ENCODE peak calls at places on chromosomes 1 and 21, in four cellular contexts. One of them, this sample, is unnamed.
A peak's percentile ranks its signal among the peaks of the same experiment; 100 is the strongest.

GRCh38 chr1:82139751-82140468 is 339.2 kb downstream of the ADGRL2 start:
- DNase-seq in SK-N-SH: no peak
- DNase-seq in HepG2: no peak
- DNase-seq in WTC11: no peak
- DNase-seq in this sample: no peak

GRCh38 chr1:45134468-45134873 is 71.9 kb downstream of the ZSWIM5 start:
- DNase-seq in SK-N-SH: no peak
- DNase-seq in HepG2: peak; percentile 97
- DNase-seq in WTC11: no peak
- DNase-seq in this sample: peak; percentile 4

GRCh38 chr1:75725861-75726361 is 1.4 kb downstream of the ACADM start:
- DNase-seq in SK-N-SH: no peak
- DNase-seq in HepG2: peak; percentile 72
- DNase-seq in WTC11: no peak
- DNase-seq in this sample: no peak

GRCh38 chr1:22687191-22687590 is 23.4 kb upstream of the EPHB2 start:
- DNase-seq in SK-N-SH: no peak
- DNase-seq in HepG2: no peak
- DNase-seq in WTC11: no peak
- DNase-seq in this sample: no peak

GRCh38 chr21:40299441-40299840 is 432.2 kb downstream of the PCP4 start:
- DNase-seq in SK-N-SH: no peak
- DNase-seq in HepG2: no peak
- DNase-seq in WTC11: no peak
- DNase-seq in this sample: no peak

GRCh38 chr1:179786815-179787736 is 44.0 kb downstream of the FAM163A start:
- DNase-seq in SK-N-SH: peak; percentile 75
- DNase-seq in HepG2: no peak
- DNase-seq in WTC11: no peak
- DNase-seq in this sample: no peak

GRCh38 chr1:34192621-34193020 is 15.9 kb downstream of the C1orf94 start:
- DNase-seq in SK-N-SH: no peak
- DNase-seq in HepG2: no peak
- DNase-seq in WTC11: no peak
- DNase-seq in this sample: no peak

GRCh38 chr1:63135801-63136200 is 186.6 kb upstream of the FOXD3 start:
- DNase-seq in SK-N-SH: no peak
- DNase-seq in HepG2: no peak
- DNase-seq in WTC11: no peak
- DNase-seq in this sample: no peak

GRCh38 chr1:85603086-85603485 is 22.5 kb downstream of the CCN1 start:
- DNase-seq in SK-N-SH: no peak
- DNase-seq in HepG2: no peak
- DNase-seq in WTC11: no peak
- DNase-seq in this sample: no peak

GRCh38 chr1:246682231-246682895 is 41.8 kb upstream of the SCCPDH start:
- DNase-seq in SK-N-SH: no peak
- DNase-seq in HepG2: no peak
- DNase-seq in WTC11: no peak
- DNase-seq in this sample: no peak

GRCh38 chr1:180912801-180913616 is at the start of gene KIAA1614:
- DNase-seq in SK-N-SH: peak; percentile 76
- DNase-seq in HepG2: no peak
- DNase-seq in WTC11: peak; percentile 58
- DNase-seq in this sample: no peak

GRCh38 chr21:44454747-44455523 is at the start of gene LRRC3:
- DNase-seq in SK-N-SH: peak; percentile 100
- DNase-seq in HepG2: peak; percentile 82
- DNase-seq in WTC11: peak; percentile 96
- DNase-seq in this sample: peak; percentile 85

GRCh38 chr1:180040034-180040433 is 85.4 kb downstream of the CEP350 start:
- DNase-seq in SK-N-SH: peak; percentile 4
- DNase-seq in HepG2: no peak
- DNase-seq in WTC11: no peak
- DNase-seq in this sample: peak; percentile 34

GRCh38 chr1:110207831-110208230 is 2.3 kb upstream of the KCNC4 start:
- DNase-seq in SK-N-SH: peak; percentile 89
- DNase-seq in HepG2: peak; percentile 31
- DNase-seq in WTC11: peak; percentile 90
- DNase-seq in this sample: peak; percentile 36

GRCh38 chr1:85109475-85109874 is 61.2 kb upstream of the MCOLN3 start:
- DNase-seq in SK-N-SH: peak; percentile 57
- DNase-seq in HepG2: peak; percentile 54
- DNase-seq in WTC11: peak; percentile 64
- DNase-seq in this sample: peak; percentile 65

GRCh38 chr1:185353124-185353523 is 36.1 kb upstream of the IVNS1ABP start:
- DNase-seq in SK-N-SH: no peak
- DNase-seq in HepG2: no peak
- DNase-seq in WTC11: no peak
- DNase-seq in this sample: no peak

GRCh38 chr1:230130172-230130944 is 63.3 kb downstream of the GALNT2 start:
- DNase-seq in SK-N-SH: no peak
- DNase-seq in HepG2: no peak
- DNase-seq in WTC11: no peak
- DNase-seq in this sample: no peak

GRCh38 chr1:112904831-112905227 is 51.2 kb downstream of the SLC16A1 start:
- DNase-seq in SK-N-SH: no peak
- DNase-seq in HepG2: no peak
- DNase-seq in WTC11: no peak
- DNase-seq in this sample: no peak

GRCh38 chr1:36352141-36352909 is 28.9 kb upstream of the EVA1B start:
- DNase-seq in SK-N-SH: no peak
- DNase-seq in HepG2: peak; percentile 53
- DNase-seq in WTC11: no peak
- DNase-seq in this sample: no peak

GRCh38 chr1:157112186-157112867 is 12.7 kb upstream of the ETV3L start:
- DNase-seq in SK-N-SH: no peak
- DNase-seq in HepG2: no peak
- DNase-seq in WTC11: no peak
- DNase-seq in this sample: no peak

GRCh38 chr1:89606227-89606945 is 26.5 kb upstream of the LRRC8C start:
- DNase-seq in SK-N-SH: no peak
- DNase-seq in HepG2: no peak
- DNase-seq in WTC11: no peak
- DNase-seq in this sample: no peak

GRCh38 chr21:17270234-17270633 is 242.6 kb upstream of the CXADR start:
- DNase-seq in SK-N-SH: peak; percentile 48
- DNase-seq in HepG2: peak; percentile 34
- DNase-seq in WTC11: no peak
- DNase-seq in this sample: peak; percentile 4

GRCh38 chr1:221678014-221678413 is 63.9 kb downstream of the DUSP10 start:
- DNase-seq in SK-N-SH: no peak
- DNase-seq in HepG2: no peak
- DNase-seq in WTC11: no peak
- DNase-seq in this sample: no peak

GRCh38 chr1:244450597-244451538 is 841 bp downstream of the ADSS2 start:
- DNase-seq in SK-N-SH: peak; percentile 62
- DNase-seq in HepG2: peak; percentile 36
- DNase-seq in WTC11: peak; percentile 34
- DNase-seq in this sample: peak; percentile 40

GRCh38 chr1:168482106-168482505 is 61.7 kb downstream of the XCL2 start:
- DNase-seq in SK-N-SH: no peak
- DNase-seq in HepG2: peak; percentile 66
- DNase-seq in WTC11: peak; percentile 12
- DNase-seq in this sample: no peak

GRCh38 chr1:3014443-3015268 is 6.6 kb upstream of the ACTRT2 start:
- DNase-seq in SK-N-SH: no peak
- DNase-seq in HepG2: no peak
- DNase-seq in WTC11: no peak
- DNase-seq in this sample: no peak

GRCh38 chr1:231828182-231828920 is 201.8 kb downstream of the DISC1 start:
- DNase-seq in SK-N-SH: no peak
- DNase-seq in HepG2: peak; percentile 95
- DNase-seq in WTC11: no peak
- DNase-seq in this sample: peak; percentile 92

GRCh38 chr1:52801011-52801410 is 41.5 kb upstream of the ZYG11A start:
- DNase-seq in SK-N-SH: no peak
- DNase-seq in HepG2: no peak
- DNase-seq in WTC11: no peak
- DNase-seq in this sample: no peak

GRCh38 chr1:206784471-206784903 is 12.2 kb upstream of the IL10 start:
- DNase-seq in SK-N-SH: no peak
- DNase-seq in HepG2: no peak
- DNase-seq in WTC11: no peak
- DNase-seq in this sample: no peak
- TF ChIP-seq USF2 in SK-N-SH: no peak
- TF ChIP-seq USF2 in HepG2: no peak
- TF ChIP-seq USF2 in WTC11: no peak
- TF ChIP-seq USF2 in this sample: no peak

DNA sequence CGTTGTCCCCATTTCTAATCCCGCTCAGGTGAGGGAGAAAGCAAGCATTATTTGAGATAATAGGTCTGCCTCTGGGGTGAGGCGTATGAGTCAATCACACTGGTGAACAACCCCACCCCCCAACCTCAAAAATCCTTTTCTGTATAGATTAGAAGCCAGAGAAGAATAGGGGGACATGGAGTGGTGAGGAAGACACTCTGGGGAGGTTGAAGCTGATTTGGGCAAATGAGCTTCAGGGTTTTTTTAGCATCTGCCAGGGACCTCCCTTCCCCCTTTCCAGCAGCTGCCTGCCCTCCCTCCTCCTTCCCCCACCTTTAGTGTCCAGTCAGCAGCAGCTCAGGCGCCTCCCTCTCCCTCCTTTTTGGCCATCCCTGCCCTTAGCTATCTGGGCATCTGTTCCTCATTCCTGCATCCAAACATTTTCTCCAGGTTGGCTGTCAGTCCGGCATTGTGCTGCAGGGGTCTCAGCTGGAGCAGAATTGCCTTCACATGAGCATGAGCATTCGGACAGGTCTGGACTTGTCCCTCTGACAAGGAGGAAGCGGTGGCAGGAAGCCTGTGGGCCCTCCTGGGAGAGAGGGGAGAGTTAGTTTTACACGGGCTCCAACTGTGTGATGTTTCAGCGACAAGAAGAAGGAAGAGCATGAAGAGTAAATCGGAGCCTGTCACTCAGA is 30.8 kb upstream of the PTGFRN start:
- DNase-seq in SK-N-SH: peak; percentile 71
- DNase-seq in HepG2: no peak
- DNase-seq in WTC11: peak; percentile 32
- DNase-seq in this sample: no peak
- TF ChIP-seq USF2 in SK-N-SH: no peak
- TF ChIP-seq USF2 in HepG2: no peak
- TF ChIP-seq USF2 in WTC11: no peak
- TF ChIP-seq USF2 in this sample: no peak

DNA sequence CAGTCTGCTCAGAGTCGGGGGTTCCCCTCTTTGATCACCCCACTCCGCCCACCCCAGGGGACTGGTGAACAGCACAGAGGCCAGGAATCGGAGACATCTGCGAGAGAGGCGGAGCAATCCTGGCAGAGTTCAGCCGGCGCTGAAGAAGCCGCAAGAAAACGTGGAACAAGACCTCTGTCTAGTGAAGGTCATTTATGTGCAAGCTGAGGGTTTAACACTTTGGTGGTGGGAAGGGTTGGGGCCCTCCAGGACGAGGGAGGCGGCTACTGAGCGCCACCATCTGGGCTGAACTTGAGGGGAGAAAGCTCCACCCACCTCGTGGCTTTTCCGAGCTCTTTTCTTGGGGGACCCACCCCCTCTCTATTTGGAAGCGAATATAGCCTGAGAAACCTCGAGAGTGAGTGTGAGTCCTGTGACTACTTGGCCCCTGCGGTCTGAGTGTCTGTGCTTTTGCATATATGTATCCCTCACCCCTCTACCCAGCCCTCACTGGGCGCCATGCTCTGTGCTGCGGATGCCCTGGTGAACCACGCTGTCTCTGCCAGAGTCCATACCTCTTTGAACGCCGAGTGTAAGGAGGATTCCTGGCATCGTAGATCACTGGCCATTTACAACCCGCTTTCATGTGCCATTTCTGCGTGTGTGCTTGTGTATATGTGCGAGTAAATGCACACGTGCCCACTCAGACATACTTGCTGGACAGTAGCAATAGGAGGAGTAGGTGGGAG is 1.2 kb upstream of the EPHA10 start:
- DNase-seq in SK-N-SH: peak; percentile 67
- DNase-seq in HepG2: no peak
- DNase-seq in WTC11: peak; percentile 57
- DNase-seq in this sample: peak; percentile 22
- TF ChIP-seq USF2 in SK-N-SH: no peak
- TF ChIP-seq USF2 in HepG2: no peak
- TF ChIP-seq USF2 in WTC11: no peak
- TF ChIP-seq USF2 in this sample: no peak

GRCh38 chr1:150259758-150260669 is 2.4 kb downstream of the CA14 start:
- DNase-seq in SK-N-SH: peak; percentile 21
- DNase-seq in HepG2: peak; percentile 79
- DNase-seq in WTC11: peak; percentile 79
- DNase-seq in this sample: no peak
- TF ChIP-seq USF2 in SK-N-SH: no peak
- TF ChIP-seq USF2 in HepG2: no peak
- TF ChIP-seq USF2 in WTC11: no peak
- TF ChIP-seq USF2 in this sample: no peak

GRCh38 chr1:228218513-228219244 is 10.8 kb downstream of the OBSCN start:
- DNase-seq in SK-N-SH: no peak
- DNase-seq in HepG2: no peak
- DNase-seq in WTC11: no peak
- DNase-seq in this sample: no peak
- TF ChIP-seq USF2 in SK-N-SH: no peak
- TF ChIP-seq USF2 in HepG2: no peak
- TF ChIP-seq USF2 in WTC11: no peak
- TF ChIP-seq USF2 in this sample: no peak

GRCh38 chr21:37073417-37074194 is 552 bp downstream of the TTC3 start:
- DNase-seq in SK-N-SH: peak; percentile 61
- DNase-seq in HepG2: no peak
- DNase-seq in WTC11: no peak
- DNase-seq in this sample: peak; percentile 14
- TF ChIP-seq USF2 in SK-N-SH: no peak
- TF ChIP-seq USF2 in HepG2: no peak
- TF ChIP-seq USF2 in WTC11: no peak
- TF ChIP-seq USF2 in this sample: no peak